ENCODE peak calls at places on chromosomes 13 and 19, in seven cellular contexts. One of them, this sample, is unnamed.

GRCh38 chr13:38166121-38166520 is 183.5 kb upstream of the UFM1 start:
- DNase-seq in retina: no peak
- DNase-seq in Right ventricle myocardium superior: no peak
- DNase-seq in AG09319: no peak
- DNase-seq in activated T-helper 9 cell treated with anti-CD3 and anti-CD28 coated beads, Interleukin-2, amount 50 U/mL, for 16 hours: no peak
- DNase-seq in GM13977: no peak
- DNase-seq in tibial nerve: no peak
- DNase-seq in this sample: no peak

GRCh38 chr19:31554360-31554759 is 205.1 kb upstream of the TSHZ3 start:
- DNase-seq in Right ventricle myocardium superior: no peak
- DNase-seq in activated T-helper 9 cell treated with anti-CD3 and anti-CD28 coated beads, Interleukin-2, amount 50 U/mL, for 16 hours: no peak
- DNase-seq in GM13977: no peak
- DNase-seq in AG09319: no peak
- DNase-seq in retina: peak; percentile 15
- DNase-seq in tibial nerve: peak; percentile 43
- DNase-seq in this sample: no peak

GRCh38 chr13:40981949-40982348 is 37.2 kb downstream of the ELF1 start:
- DNase-seq in AG09319: no peak
- DNase-seq in GM13977: no peak
- DNase-seq in activated T-helper 9 cell treated with anti-CD3 and anti-CD28 coated beads, Interleukin-2, amount 50 U/mL, for 16 hours: no peak
- DNase-seq in tibial nerve: no peak
- DNase-seq in Right ventricle myocardium superior: no peak
- DNase-seq in retina: no peak
- DNase-seq in this sample: no peak

GRCh38 chr13:98556968-98557591 is 19.8 kb downstream of the STK24 start:
- DNase-seq in retina: no peak
- DNase-seq in activated T-helper 9 cell treated with anti-CD3 and anti-CD28 coated beads, Interleukin-2, amount 50 U/mL, for 16 hours: peak; percentile 25
- DNase-seq in GM13977: no peak
- DNase-seq in Right ventricle myocardium superior: no peak
- DNase-seq in AG09319: no peak
- DNase-seq in tibial nerve: no peak
- DNase-seq in this sample: no peak

GRCh38 chr13:109703250-109703649 is 83.1 kb downstream of the IRS2 start:
- DNase-seq in Right ventricle myocardium superior: no peak
- DNase-seq in activated T-helper 9 cell treated with anti-CD3 and anti-CD28 coated beads, Interleukin-2, amount 50 U/mL, for 16 hours: no peak
- DNase-seq in GM13977: no peak
- DNase-seq in tibial nerve: no peak
- DNase-seq in retina: no peak
- DNase-seq in AG09319: no peak
- DNase-seq in this sample: no peak

GRCh38 chr13:98476538-98476966 is 100.4 kb downstream of the STK24 start:
- DNase-seq in Right ventricle myocardium superior: peak; percentile 64
- DNase-seq in tibial nerve: no peak
- DNase-seq in AG09319: no peak
- DNase-seq in retina: no peak
- DNase-seq in GM13977: peak; percentile 94
- DNase-seq in activated T-helper 9 cell treated with anti-CD3 and anti-CD28 coated beads, Interleukin-2, amount 50 U/mL, for 16 hours: peak; percentile 81
- DNase-seq in this sample: peak; percentile 92

GRCh38 chr19:3275068-3275582 is 50.7 kb downstream of the CELF5 start:
- DNase-seq in GM13977: peak; percentile 81
- DNase-seq in retina: peak; percentile 75
- DNase-seq in Right ventricle myocardium superior: no peak
- DNase-seq in AG09319: no peak
- DNase-seq in tibial nerve: no peak
- DNase-seq in activated T-helper 9 cell treated with anti-CD3 and anti-CD28 coated beads, Interleukin-2, amount 50 U/mL, for 16 hours: no peak
- DNase-seq in this sample: peak; percentile 78

GRCh38 chr13:111632906-111633305 is 312.5 kb downstream of the TEX29 start:
- DNase-seq in retina: no peak
- DNase-seq in tibial nerve: no peak
- DNase-seq in activated T-helper 9 cell treated with anti-CD3 and anti-CD28 coated beads, Interleukin-2, amount 50 U/mL, for 16 hours: no peak
- DNase-seq in GM13977: no peak
- DNase-seq in AG09319: no peak
- DNase-seq in Right ventricle myocardium superior: no peak
- DNase-seq in this sample: no peak

GRCh38 chr13:76300688-76301087 is 585.5 kb downstream of the KCTD12 start:
- DNase-seq in GM13977: no peak
- DNase-seq in tibial nerve: no peak
- DNase-seq in activated T-helper 9 cell treated with anti-CD3 and anti-CD28 coated beads, Interleukin-2, amount 50 U/mL, for 16 hours: no peak
- DNase-seq in retina: no peak
- DNase-seq in AG09319: no peak
- DNase-seq in Right ventricle myocardium superior: no peak
- DNase-seq in this sample: no peak

GRCh38 chr19:1365306-1365963 is 18.3 kb upstream of the NDUFS7 start:
- DNase-seq in retina: peak; percentile 70
- DNase-seq in tibial nerve: no peak
- DNase-seq in activated T-helper 9 cell treated with anti-CD3 and anti-CD28 coated beads, Interleukin-2, amount 50 U/mL, for 16 hours: no peak
- DNase-seq in GM13977: no peak
- DNase-seq in Right ventricle myocardium superior: no peak
- DNase-seq in AG09319: no peak
- DNase-seq in this sample: no peak

GRCh38 chr13:111893607-111894443 is 173.1 kb upstream of the SOX1 start:
- DNase-seq in tibial nerve: no peak
- DNase-seq in AG09319: no peak
- DNase-seq in Right ventricle myocardium superior: peak; percentile 39
- DNase-seq in activated T-helper 9 cell treated with anti-CD3 and anti-CD28 coated beads, Interleukin-2, amount 50 U/mL, for 16 hours: no peak
- DNase-seq in retina: peak; percentile 63
- DNase-seq in GM13977: no peak
- DNase-seq in this sample: no peak

GRCh38 chr13:48775285-48775684 is 121.6 kb downstream of the CYSLTR2 start:
- DNase-seq in retina: no peak
- DNase-seq in Right ventricle myocardium superior: no peak
- DNase-seq in AG09319: no peak
- DNase-seq in activated T-helper 9 cell treated with anti-CD3 and anti-CD28 coated beads, Interleukin-2, amount 50 U/mL, for 16 hours: no peak
- DNase-seq in GM13977: no peak
- DNase-seq in tibial nerve: no peak
- DNase-seq in this sample: no peak

GRCh38 chr19:48292798-48293197 is 22.9 kb downstream of the ZNF114 start:
- DNase-seq in Right ventricle myocardium superior: no peak
- DNase-seq in retina: no peak
- DNase-seq in tibial nerve: no peak
- DNase-seq in AG09319: peak; percentile 45
- DNase-seq in activated T-helper 9 cell treated with anti-CD3 and anti-CD28 coated beads, Interleukin-2, amount 50 U/mL, for 16 hours: no peak
- DNase-seq in GM13977: no peak
- DNase-seq in this sample: no peak

GRCh38 chr19:51339313-51339686 is 2.6 kb downstream of the VSIG10L start:
- DNase-seq in Right ventricle myocardium superior: no peak
- DNase-seq in tibial nerve: no peak
- DNase-seq in retina: peak; percentile 82
- DNase-seq in activated T-helper 9 cell treated with anti-CD3 and anti-CD28 coated beads, Interleukin-2, amount 50 U/mL, for 16 hours: no peak
- DNase-seq in GM13977: peak; percentile 60
- DNase-seq in AG09319: no peak
- DNase-seq in this sample: no peak

GRCh38 chr13:30645629-30646028 is 27.9 kb downstream of the USPL1 start:
- DNase-seq in Right ventricle myocardium superior: no peak
- DNase-seq in GM13977: no peak
- DNase-seq in AG09319: no peak
- DNase-seq in activated T-helper 9 cell treated with anti-CD3 and anti-CD28 coated beads, Interleukin-2, amount 50 U/mL, for 16 hours: no peak
- DNase-seq in tibial nerve: no peak
- DNase-seq in retina: no peak
- DNase-seq in this sample: no peak

GRCh38 chr19:52187407-52187806 is 2.4 kb upstream of the PPP2R1A start:
- DNase-seq in Right ventricle myocardium superior: no peak
- DNase-seq in activated T-helper 9 cell treated with anti-CD3 and anti-CD28 coated beads, Interleukin-2, amount 50 U/mL, for 16 hours: no peak
- DNase-seq in tibial nerve: no peak
- DNase-seq in AG09319: no peak
- DNase-seq in GM13977: no peak
- DNase-seq in retina: no peak
- DNase-seq in this sample: no peak

GRCh38 chr19:21308778-21309177 is 20.4 kb downstream of the ZNF708 start:
- DNase-seq in retina: no peak
- DNase-seq in activated T-helper 9 cell treated with anti-CD3 and anti-CD28 coated beads, Interleukin-2, amount 50 U/mL, for 16 hours: no peak
- DNase-seq in AG09319: no peak
- DNase-seq in Right ventricle myocardium superior: no peak
- DNase-seq in tibial nerve: no peak
- DNase-seq in GM13977: no peak
- DNase-seq in this sample: no peak

GRCh38 chr13:43021926-43022670 is 1.3 kb upstream of the DNAJC15 start:
- DNase-seq in tibial nerve: no peak
- DNase-seq in retina: no peak
- DNase-seq in GM13977: no peak
- DNase-seq in activated T-helper 9 cell treated with anti-CD3 and anti-CD28 coated beads, Interleukin-2, amount 50 U/mL, for 16 hours: no peak
- DNase-seq in AG09319: no peak
- DNase-seq in Right ventricle myocardium superior: no peak
- DNase-seq in this sample: no peak

GRCh38 chr13:79477968-79478367 is 3.0 kb upstream of the NDFIP2 start:
- DNase-seq in GM13977: no peak
- DNase-seq in tibial nerve: no peak
- DNase-seq in Right ventricle myocardium superior: peak; percentile 62
- DNase-seq in retina: no peak
- DNase-seq in AG09319: no peak
- DNase-seq in activated T-helper 9 cell treated with anti-CD3 and anti-CD28 coated beads, Interleukin-2, amount 50 U/mL, for 16 hours: no peak
- DNase-seq in this sample: no peak

GRCh38 chr13:60372141-60372540 is 24.9 kb upstream of the TDRD3 start:
- DNase-seq in AG09319: no peak
- DNase-seq in tibial nerve: no peak
- DNase-seq in activated T-helper 9 cell treated with anti-CD3 and anti-CD28 coated beads, Interleukin-2, amount 50 U/mL, for 16 hours: no peak
- DNase-seq in retina: no peak
- DNase-seq in Right ventricle myocardium superior: no peak
- DNase-seq in GM13977: no peak
- DNase-seq in this sample: no peak

GRCh38 chr13:58495668-58496067 is 864.1 kb downstream of the PCDH17 start:
- DNase-seq in AG09319: no peak
- DNase-seq in tibial nerve: no peak
- DNase-seq in GM13977: no peak
- DNase-seq in retina: no peak
- DNase-seq in Right ventricle myocardium superior: no peak
- DNase-seq in activated T-helper 9 cell treated with anti-CD3 and anti-CD28 coated beads, Interleukin-2, amount 50 U/mL, for 16 hours: no peak
- DNase-seq in this sample: no peak